ENCODE peak calls at places on chromosomes 2 and 18, in five cellular contexts. Q is brain microvascular endothelial cell, S is GM23338, Z is spleen, X is hepatocyte. Y is an unnamed sample.

GRCh38 chr18:48974304-48975220 is 23.8 kb upstream of the SMAD7 start:
- DNase-seq in Q (no peak), S (no peak), Z (no peak), X (peak), Y (no peak)

GRCh38 chr2:120419073-120419472 is 73.1 kb downstream of the INHBB start:
- DNase-seq in Q (no peak), S (no peak), Z (peak), X (no peak), Y (no peak)

GRCh38 chr2:239326831-239327535 is 73.8 kb downstream of the HDAC4 start:
- DNase-seq in Q (no peak), S (no peak), Z (no peak), X (no peak), Y (no peak)

GRCh38 chr2:156455366-156455975 is 19.3 kb downstream of the GPD2 start:
- DNase-seq in Q (no peak), S (no peak), Z (no peak), X (peak), Y (peak)

GRCh38 chr18:58241877-58242276 is 197.9 kb downstream of the NEDD4L start:
- DNase-seq in Q (peak), S (no peak), Z (no peak), X (no peak), Y (no peak)

GRCh38 chr2:128028668-128029054 is 802 bp upstream of the SAP130 start:
- DNase-seq in Q (no peak), S (no peak), Z (no peak), X (no peak), Y (no peak)

GRCh38 chr2:23685201-23685600 is 241.7 kb downstream of the ATAD2B start:
- DNase-seq in Q (no peak), S (no peak), Z (no peak), X (no peak), Y (no peak)

GRCh38 chr2:12714391-12715221 is 2.1 kb upstream of the TRIB2 start:
- DNase-seq in Q (no peak), S (peak), Z (no peak), X (no peak), Y (peak)

GRCh38 chr2:210318891-210319290 is 3.9 kb upstream of the MYL1 start:
- DNase-seq in Q (no peak), S (no peak), Z (no peak), X (no peak), Y (no peak)

GRCh38 chr2:217837001-217837491 is 165.7 kb downstream of the TNS1 start:
- DNase-seq in Q (no peak), S (peak), Z (no peak), X (peak), Y (no peak)

GRCh38 chr2:234292955-234293228 is 204.0 kb downstream of the ARL4C start:
- DNase-seq in Q (no peak), S (no peak), Z (no peak), X (no peak), Y (no peak)

GRCh38 chr2:1748741-1749488 is 4.6 kb upstream of the PXDN start:
- DNase-seq in Q (no peak), S (no peak), Z (peak), X (no peak), Y (no peak)

GRCh38 chr2:111160758-111161157 is 40.0 kb downstream of the BCL2L11 start:
- DNase-seq in Q (peak), S (no peak), Z (no peak), X (peak), Y (peak)

GRCh38 chr18:1296237-1296636 is 391.6 kb downstream of the ADCYAP1 start:
- DNase-seq in Q (no peak), S (peak), Z (peak), X (no peak), Y (no peak)

DNA sequence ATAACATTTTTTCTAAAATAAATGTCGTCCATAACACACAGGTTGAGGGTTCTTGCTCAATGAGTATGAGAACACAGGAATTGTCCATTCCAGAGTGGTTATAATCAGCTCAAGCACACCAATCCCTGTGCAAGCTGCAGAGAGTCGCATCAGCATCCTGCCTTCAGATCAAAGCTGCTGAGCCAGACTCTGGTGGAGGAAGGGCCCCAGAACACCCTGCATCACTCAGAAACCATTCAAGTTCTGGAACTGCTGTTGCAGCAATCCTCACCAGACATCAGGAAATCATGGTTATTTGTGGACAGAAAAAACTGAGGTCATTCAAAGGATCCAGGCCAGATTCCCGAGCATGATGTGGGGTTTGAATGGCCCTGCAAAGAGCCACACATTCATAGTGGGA is 44.5 kb downstream of the DNER start:
- DNase-seq in Q (peak), S (no peak), Z (no peak), X (no peak), Y (no peak)
- H3K4me3 ChIP-seq in Q (no peak), S (no peak), Z (no peak), X (no peak), Y (no peak)

GRCh38 chr2:236308855-236309668 is 44.9 kb upstream of the ASB18 start:
- DNase-seq in Q (no peak), S (no peak), Z (no peak), X (no peak), Y (no peak)

GRCh38 chr2:236305964-236306605 is 41.9 kb upstream of the ASB18 start:
- DNase-seq in Q (no peak), S (no peak), Z (no peak), X (no peak), Y (no peak)

GRCh38 chr2:236306825-236307540 is 42.8 kb upstream of the ASB18 start:
- DNase-seq in Q (no peak), S (no peak), Z (no peak), X (no peak), Y (no peak)

GRCh38 chr2:236311286-236311685 is 47.1 kb upstream of the ASB18 start:
- DNase-seq in Q (no peak), S (no peak), Z (no peak), X (no peak), Y (no peak)

DNA sequence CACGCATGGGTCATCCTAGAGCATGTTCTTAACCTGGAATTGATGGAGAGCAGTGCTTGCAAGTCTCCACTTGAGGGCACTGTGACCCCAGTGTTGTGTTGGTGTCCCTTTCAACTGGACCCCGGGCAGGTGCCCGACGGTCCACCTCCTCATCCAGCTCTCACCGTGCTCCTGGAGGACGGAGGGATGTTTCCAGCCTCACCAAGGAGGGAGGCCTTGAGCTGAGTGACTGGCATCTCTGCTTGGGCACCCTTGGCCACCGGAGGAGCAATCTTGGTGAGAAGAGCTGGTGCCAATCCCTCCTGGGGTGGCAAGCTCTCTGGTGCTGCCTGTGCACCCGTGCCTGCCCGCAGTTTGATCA is 45.4 kb upstream of the ASB18 start:
- DNase-seq in Q (no peak), S (peak), Z (no peak), X (peak), Y (no peak)
- TF ChIP-seq CTCF in Q (peak), S (peak), Z (peak), X (peak), Y (peak)

DNA sequence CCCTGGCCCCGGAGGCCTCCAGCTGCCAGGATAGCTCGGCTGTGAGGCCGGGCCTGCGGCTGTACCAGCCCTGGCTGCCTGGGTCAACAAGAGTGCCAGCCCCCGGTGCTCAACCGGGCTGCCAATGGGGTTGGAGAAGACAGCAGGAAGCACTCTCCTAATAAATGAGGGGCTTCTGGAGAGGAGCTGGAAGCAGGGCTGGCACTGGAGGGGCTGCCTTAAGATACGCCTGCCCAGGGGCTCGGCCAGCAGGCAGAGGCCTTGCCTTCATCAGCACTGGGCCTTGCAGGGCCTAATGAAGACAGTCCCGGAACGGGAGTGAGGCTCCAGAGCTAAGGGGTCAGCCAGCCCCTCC is 73.6 kb downstream of the TEX51 start:
- DNase-seq in Q (no peak), S (no peak), Z (no peak), X (no peak), Y (no peak)
- H3K4me3 ChIP-seq in Q (no peak), S (no peak), Z (peak), X (no peak), Y (peak)

DNA sequence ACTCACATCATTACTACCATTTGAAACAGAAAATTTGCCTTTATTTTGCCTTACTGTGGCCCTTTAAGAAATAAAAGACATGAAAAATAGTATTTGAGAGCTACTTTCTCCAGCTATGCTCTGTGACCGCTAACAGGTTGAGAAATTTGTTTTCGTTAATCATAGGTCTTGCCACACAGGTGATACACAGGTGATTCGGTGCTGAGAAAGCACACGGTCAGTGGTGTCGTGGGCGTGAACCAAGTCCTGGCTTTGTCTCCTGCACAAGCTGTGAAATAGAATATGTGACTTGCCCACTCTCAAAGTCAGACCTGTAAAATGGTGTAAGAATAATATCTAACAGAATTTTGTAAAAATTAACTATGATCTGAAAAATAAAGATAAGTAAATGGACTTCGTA is 155.3 kb upstream of the SLC39A10 start:
- DNase-seq in Q (no peak), S (no peak), Z (no peak), X (no peak), Y (no peak)
- TF ChIP-seq CTCF in Q (no peak), S (no peak), Z (no peak), X (no peak), Y (no peak)

GRCh38 chr2:189175869-189176431 is 3.6 kb downstream of the COL5A2 start:
- DNase-seq in Q (no peak), S (no peak), Z (no peak), X (no peak), Y (no peak)

GRCh38 chr2:189177441-189177840 is 2.1 kb downstream of the COL5A2 start:
- DNase-seq in Q (no peak), S (no peak), Z (no peak), X (no peak), Y (no peak)

GRCh38 chr2:189168876-189169499 is 10.6 kb downstream of the COL5A2 start:
- DNase-seq in Q (no peak), S (no peak), Z (no peak), X (no peak), Y (no peak)

GRCh38 chr2:189178007-189178406 is 1.6 kb downstream of the COL5A2 start:
- DNase-seq in Q (no peak), S (no peak), Z (no peak), X (peak), Y (no peak)

GRCh38 chr2:189171956-189172609 is 7.5 kb downstream of the COL5A2 start:
- DNase-seq in Q (no peak), S (no peak), Z (no peak), X (no peak), Y (no peak)
- H3K4me3 ChIP-seq in Q (no peak), S (no peak), Z (no peak), X (no peak), Y (no peak)

GRCh38 chr2:74942263-74942662 is 16.2 kb upstream of the POLE4 start:
- DNase-seq in Q (no peak), S (peak), Z (no peak), X (no peak), Y (no peak)
- TF ChIP-seq CTCF in Q (no peak), S (no peak), Z (no peak), X (no peak), Y (no peak)

Y was measured in epithelial cell of proximal tubule.